ENCODE peak calls at places on chromosome 7, in eight cellular contexts. L is H7, P is bronchial epithelial cell, K is GM23248, I is body of pancreas, W is upper lobe of right lung, G is uterus, F is astrocyte. C is an unnamed sample.

GRCh38 chr7:36906448-36906847 is 182.2 kb upstream of the AOAH start:
- DNase-seq in P (no peak), L (no peak), W (no peak), K (no peak), G (no peak), F (no peak), I (no peak), C (no peak)

GRCh38 chr7:76151932-76152331 is 49.8 kb upstream of the SRRM3 start:
- DNase-seq in F (no peak), I (no peak), W (no peak), G (no peak), K (no peak), L (no peak), P (no peak), C (no peak)

GRCh38 chr7:20447021-20447420 is 116.3 kb downstream of the ITGB8 start:
- DNase-seq in W (no peak), I (no peak), L (no peak), F (no peak), K (no peak), G (no peak), P (no peak), C (no peak)

GRCh38 chr7:155358066-155358947 is 60.6 kb downstream of the INSIG1 start:
- DNase-seq in F (no peak), L (no peak), I (no peak), P (no peak), K (peak; percentile 26), W (peak; percentile 60), G (no peak), C (no peak)

GRCh38 chr7:72444023-72444776 is 32.1 kb upstream of the CALN1 start:
- DNase-seq in F (no peak), L (no peak), P (no peak), K (no peak), G (no peak), W (no peak), I (no peak), C (no peak)

GRCh38 chr7:101868191-101868950 is 50.9 kb downstream of the CUX1 start:
- DNase-seq in G (no peak), I (no peak), P (no peak), W (no peak), K (no peak), L (no peak), F (no peak), C (no peak)

GRCh38 chr7:148700693-148701092 is 2.0 kb downstream of the CUL1 start:
- DNase-seq in P (peak; percentile 39), L (no peak), I (no peak), W (no peak), F (peak; percentile 56), G (no peak), K (peak; percentile 72), C (peak; percentile 27)

GRCh38 chr7:16084370-16084769 is 337.0 kb downstream of the CRPPA start:
- DNase-seq in L (no peak), G (no peak), W (no peak), I (no peak), P (no peak), F (peak; percentile 52), K (no peak), C (peak; percentile 81)

GRCh38 chr7:83072576-83073517 is 89.8 kb downstream of the PCLO start:
- DNase-seq in K (peak; percentile 2), G (no peak), P (peak; percentile 75), I (no peak), W (no peak), L (no peak), F (no peak), C (no peak)

GRCh38 chr7:151631149-151631967 is 111.7 kb upstream of the RHEB start:
- DNase-seq in F (no peak), P (peak; percentile 50), I (no peak), K (peak; percentile 68), L (no peak), G (peak; percentile 30), W (no peak), C (no peak)

GRCh38 chr7:149140784-149141183 is 6.5 kb upstream of the ZNF398 start:
- DNase-seq in K (peak; percentile 21), F (no peak), G (no peak), P (no peak), W (no peak), L (no peak), I (no peak), C (no peak)

GRCh38 chr7:21370283-21370982 is 57.5 kb upstream of the SP4 start:
- DNase-seq in G (no peak), P (peak; percentile 63), I (no peak), K (no peak), L (no peak), F (no peak), W (no peak), C (no peak)

GRCh38 chr7:93048136-93048930 is 69.4 kb downstream of the SAMD9 start:
- DNase-seq in P (peak; percentile 57), K (peak; percentile 51), G (no peak), L (no peak), F (no peak), I (no peak), W (no peak), C (peak; percentile 23)

GRCh38 chr7:158284617-158285382 is 302.8 kb downstream of the PTPRN2 start:
- DNase-seq in I (no peak), L (peak; percentile 28), K (no peak), G (no peak), W (peak; percentile 5), P (no peak), F (no peak), C (no peak)

GRCh38 chr7:107582906-107583305 is 2.9 kb downstream of the BCAP29 start:
- DNase-seq in K (peak; percentile 17), I (no peak), W (no peak), L (no peak), G (no peak), F (peak; percentile 11), P (no peak), C (peak; percentile 26)

GRCh38 chr7:144784943-144785342 is 50.9 kb downstream of the TPK1 start:
- DNase-seq in G (no peak), L (no peak), W (no peak), K (peak; percentile 67), P (no peak), I (no peak), F (no peak), C (peak; percentile 59)

GRCh38 chr7:111140091-111140870 is 49.4 kb downstream of the LRRN3 start:
- DNase-seq in I (no peak), F (no peak), P (no peak), W (no peak), K (no peak), L (no peak), G (no peak), C (no peak)

GRCh38 chr7:82264752-82265305 is 178.7 kb downstream of the CACNA2D1 start:
- DNase-seq in G (no peak), W (no peak), L (no peak), I (no peak), K (no peak), P (no peak), F (no peak), C (no peak)

GRCh38 chr7:44288811-44289340 is 36.5 kb downstream of the CAMK2B start:
- DNase-seq in P (no peak), G (peak; percentile 7), W (peak; percentile 48), L (peak; percentile 58), I (peak; percentile 6), F (no peak), K (no peak), C (no peak)

DNA sequence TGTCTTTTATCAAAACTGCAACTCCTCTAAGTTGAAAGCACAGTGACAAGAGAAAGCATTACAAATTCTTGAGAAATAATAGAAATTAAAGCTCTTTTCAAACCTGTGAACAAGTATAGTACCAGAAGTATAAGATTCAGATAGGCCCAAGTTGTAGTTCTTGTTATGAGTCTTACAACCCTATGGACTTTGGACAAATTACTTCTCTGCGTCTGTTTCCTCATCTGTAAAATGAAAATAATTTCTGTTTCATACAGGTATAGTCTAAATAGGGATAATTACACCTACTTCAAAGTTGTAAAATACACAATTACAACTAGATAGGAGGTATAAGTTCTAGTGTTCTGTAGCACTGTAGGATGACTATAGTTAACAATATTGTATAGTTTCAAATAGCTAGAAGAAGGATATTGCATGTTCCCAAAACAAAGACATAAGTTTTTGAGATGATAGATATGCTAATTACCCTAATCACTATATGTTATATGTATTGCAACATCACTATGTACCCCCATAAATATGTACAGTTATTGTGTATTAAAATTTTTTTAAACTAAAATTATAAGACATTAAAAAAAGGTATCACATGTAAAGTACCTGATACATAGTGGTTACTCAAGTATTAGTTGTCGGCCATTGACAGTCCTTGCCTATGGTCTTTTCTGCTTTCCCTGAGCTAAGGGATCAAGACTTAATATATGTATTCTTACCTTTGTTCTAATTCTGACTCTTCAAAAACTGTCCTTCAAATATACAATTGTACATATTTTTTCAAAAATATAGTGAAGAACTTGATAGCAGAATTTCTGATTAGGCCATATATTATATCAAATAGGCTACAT is 1.8 kb upstream of the WASL start:
- DNase-seq in G (no peak), F (no peak), I (no peak), P (no peak), W (no peak), K (no peak), L (no peak), C (no peak)
- H3K4me3 ChIP-seq in G (no peak overlapping the region), F (no peak overlapping the region), I (no peak overlapping the region), P (peak overlapping the region; percentile 78), W (peak overlapping the region; percentile 76), K (peak overlapping the region; percentile 94), L (peak overlapping the region; percentile 88), C (no peak overlapping the region)

GRCh38 chr7:26153823-26154783 is 2.1 kb downstream of the NFE2L3 start:
- DNase-seq in W (no peak), P (peak; percentile 56), F (peak; percentile 36), I (no peak), L (peak; percentile 83), K (no peak), G (no peak), C (no peak)
- H3K4me3 ChIP-seq in W (peak overlapping the region; percentile 61), P (no peak overlapping the region), F (peak overlapping the region; percentile 57), I (no peak overlapping the region), L (peak overlapping the region; percentile 84), K (no peak overlapping the region), G (no peak overlapping the region), C (no peak overlapping the region)

GRCh38 chr7:103569621-103570305 is 123.8 kb upstream of the SLC26A5 start:
- DNase-seq in L (no peak), G (no peak), W (no peak), K (no peak), F (no peak), P (no peak), I (no peak), C (no peak)
- H3K4me3 ChIP-seq in L (no peak overlapping the region), G (no peak overlapping the region), W (no peak overlapping the region), K (no peak overlapping the region), F (no peak overlapping the region), P (no peak overlapping the region), I (no peak overlapping the region), C (no peak overlapping the region)

DNA sequence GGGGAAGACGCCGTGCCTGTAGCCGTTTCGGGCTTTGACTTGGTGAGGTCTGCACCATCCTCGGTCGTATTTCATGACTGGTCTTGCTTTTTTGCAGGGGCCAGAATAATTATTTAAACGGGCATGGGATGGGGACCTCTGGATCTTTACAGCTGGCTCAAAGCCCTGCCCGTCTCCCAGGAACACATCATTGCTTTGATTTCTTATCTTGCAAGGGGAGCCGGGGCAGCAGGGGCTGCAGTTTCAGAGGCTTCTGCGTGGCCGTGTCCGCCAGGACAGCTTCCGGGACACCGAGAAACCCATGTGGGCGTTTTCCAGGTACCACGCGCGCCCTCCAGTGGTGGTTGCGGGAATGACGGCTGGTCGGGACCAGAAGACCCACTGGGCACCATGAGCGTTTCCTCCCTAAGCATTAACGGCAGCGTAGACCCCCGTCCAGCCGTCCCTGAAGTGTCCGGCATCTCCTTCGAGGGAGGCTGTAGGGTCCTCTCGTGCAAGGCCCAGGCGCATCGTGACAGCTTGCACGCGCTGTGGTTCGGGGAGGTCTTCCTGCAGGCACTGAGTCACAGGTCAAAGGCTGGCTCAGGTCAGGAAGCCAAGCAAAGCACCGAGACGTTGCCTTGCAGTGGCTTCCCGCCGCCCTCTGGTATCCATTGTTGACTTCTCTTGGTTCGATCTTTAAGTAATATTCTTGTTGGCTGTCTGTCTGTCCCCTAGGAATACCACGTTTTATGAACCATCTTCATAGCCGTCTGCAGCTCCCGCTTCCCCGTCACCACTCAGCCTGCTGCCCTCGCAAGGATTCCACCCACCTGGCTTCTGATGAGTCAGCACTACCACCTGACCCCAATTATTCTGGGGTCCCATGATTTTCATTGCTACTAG is 16.2 kb upstream of the ZFAND2A start:
- DNase-seq in P (peak; percentile 50), K (peak; percentile 81), G (peak; percentile 70), L (peak; percentile 94), F (peak; percentile 27), I (peak; percentile 89), W (peak; percentile 93), C (peak; percentile 70)
- H3K4me3 ChIP-seq in P (peak overlapping the region; percentile 3), K (peak overlapping the region; percentile 59), G (no peak overlapping the region), L (no peak overlapping the region), F (peak overlapping the region; percentile 12), I (no peak overlapping the region), W (peak overlapping the region; percentile 23), C (peak overlapping the region; percentile 17)